ENCODE peak calls at places on chromosome X, in six cellular contexts. Q, T, U, Z, Y and E are unnamed samples.

GRCh38 chrX:103831803-103832544 is at the start of gene RAB9B:
- DNase-seq in Q (peak; percentile 89), T (no peak), U (peak; percentile 60), Z (peak; percentile 84), Y (peak; percentile 74), E (peak; percentile 88)

GRCh38 chrX:151742311-151742710 is 7.8 kb downstream of the CNGA2 start:
- DNase-seq in Q (no peak), T (peak; percentile 50), U (no peak), Z (no peak), Y (no peak), E (no peak)

GRCh38 chrX:14015294-14015693 is 14.4 kb downstream of the GEMIN8 start:
- DNase-seq in Q (no peak), T (no peak), U (no peak), Z (no peak), Y (no peak), E (no peak)

GRCh38 chrX:118164138-118164537 is 47.5 kb upstream of the KLHL13 start:
- DNase-seq in Q (no peak), T (no peak), U (no peak), Z (no peak), Y (no peak), E (no peak)

GRCh38 chrX:108270280-108270679 is 167.9 kb downstream of the COL4A6 start:
- DNase-seq in Q (no peak), T (no peak), U (no peak), Z (no peak), Y (no peak), E (no peak)

GRCh38 chrX:11770320-11770719 is 12.3 kb downstream of the MSL3 start:
- DNase-seq in Q (no peak), T (no peak), U (peak; percentile 26), Z (peak; percentile 41), Y (peak; percentile 69), E (no peak)

GRCh38 chrX:119573840-119574393 is 446 bp upstream of the UBE2A start:
- DNase-seq in Q (peak; percentile 75), T (peak; percentile 80), U (peak; percentile 36), Z (peak; percentile 20), Y (no peak), E (no peak)

GRCh38 chrX:46627700-46628405 is 54.3 kb downstream of the CHST7 start:
- DNase-seq in Q (no peak), T (no peak), U (no peak), Z (no peak), Y (no peak), E (no peak)

GRCh38 chrX:18160369-18160768 is 60.3 kb downstream of the BEND2 start:
- DNase-seq in Q (no peak), T (no peak), U (no peak), Z (no peak), Y (no peak), E (no peak)

GRCh38 chrX:69163936-69164741 is 1.1 kb downstream of the PJA1 start:
- DNase-seq in Q (no peak), T (peak; percentile 62), U (no peak), Z (peak; percentile 73), Y (peak; percentile 77), E (peak; percentile 77)

GRCh38 chrX:17361620-17362019 is 13.4 kb upstream of the NHS start:
- DNase-seq in Q (no peak), T (no peak), U (no peak), Z (no peak), Y (no peak), E (no peak)

GRCh38 chrX:109600114-109600710 is 24.8 kb downstream of the KCNE5 start:
- DNase-seq in Q (no peak), T (no peak), U (no peak), Z (no peak), Y (no peak), E (no peak)

GRCh38 chrX:107677501-107677901 is 49.2 kb downstream of the PRPS1 start:
- DNase-seq in Q (no peak), T (no peak), U (no peak), Z (no peak), Y (no peak), E (no peak)

GRCh38 chrX:11190745-11191510 is 79.8 kb downstream of the HCCS start:
- DNase-seq in Q (no peak), T (no peak), U (no peak), Z (no peak), Y (no peak), E (no peak)

GRCh38 chrX:65644621-65645287 is 22.7 kb upstream of the MSN start:
- DNase-seq in Q (peak; percentile 94), T (peak; percentile 90), U (peak; percentile 80), Z (no peak), Y (peak; percentile 34), E (no peak)

GRCh38 chrX:44843318-44843702 is 511 bp upstream of the DUSP21 start:
- DNase-seq in Q (no peak), T (no peak), U (no peak), Z (no peak), Y (no peak), E (no peak)

GRCh38 chrX:134932528-134933217 is 58.1 kb upstream of the SMIM10 start:
- DNase-seq in Q (no peak), T (no peak), U (no peak), Z (no peak), Y (no peak), E (no peak)

GRCh38 chrX:13432376-13432775 is 112.5 kb upstream of the ATXN3L start:
- DNase-seq in Q (peak; percentile 86), T (no peak), U (peak; percentile 35), Z (no peak), Y (no peak), E (no peak)

GRCh38 chrX:9183481-9183880 is 149.6 kb upstream of the FAM9B start:
- DNase-seq in Q (no peak), T (no peak), U (no peak), Z (no peak), Y (no peak), E (no peak)

GRCh38 chrX:103571726-103572125 is 13.6 kb upstream of the TCEAL4 start:
- DNase-seq in Q (no peak), T (no peak), U (no peak), Z (no peak), Y (no peak), E (no peak)

GRCh38 chrX:120238947-120239346 is 11.7 kb upstream of the ZBTB33 start:
- DNase-seq in Q (no peak), T (no peak), U (no peak), Z (no peak), Y (no peak), E (no peak)

GRCh38 chrX:107273795-107274194 is 67.4 kb downstream of the DNAAF6 start:
- DNase-seq in Q (no peak), T (no peak), U (no peak), Z (no peak), Y (no peak), E (no peak)

DNA sequence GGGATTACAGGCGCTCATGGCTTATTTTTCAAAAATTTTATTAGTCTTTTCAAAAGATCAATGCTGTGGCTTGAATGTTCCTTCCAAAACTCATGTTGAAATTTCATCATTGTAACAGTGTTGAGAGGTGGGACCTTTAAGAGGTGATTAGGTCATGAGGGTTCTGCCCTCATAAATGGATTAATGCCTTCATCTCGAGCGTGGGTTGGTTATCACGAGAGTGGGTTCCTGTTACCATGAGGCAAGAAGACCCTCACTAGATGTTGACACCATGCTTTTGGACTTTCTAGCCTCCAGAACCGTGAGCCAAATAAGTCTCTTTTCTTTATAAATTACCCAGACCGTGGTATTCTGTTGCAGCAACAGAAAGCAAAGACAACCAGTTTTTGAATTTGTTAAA is 30.4 kb downstream of the EIF2S3 start:
- DNase-seq in Q (no peak), T (no peak), U (no peak), Z (no peak), Y (no peak), E (no peak)
- TF ChIP-seq CTCF in Q (no peak), T (no peak), U (no peak), Z (no peak), Y (no peak), E (no peak)

DNA sequence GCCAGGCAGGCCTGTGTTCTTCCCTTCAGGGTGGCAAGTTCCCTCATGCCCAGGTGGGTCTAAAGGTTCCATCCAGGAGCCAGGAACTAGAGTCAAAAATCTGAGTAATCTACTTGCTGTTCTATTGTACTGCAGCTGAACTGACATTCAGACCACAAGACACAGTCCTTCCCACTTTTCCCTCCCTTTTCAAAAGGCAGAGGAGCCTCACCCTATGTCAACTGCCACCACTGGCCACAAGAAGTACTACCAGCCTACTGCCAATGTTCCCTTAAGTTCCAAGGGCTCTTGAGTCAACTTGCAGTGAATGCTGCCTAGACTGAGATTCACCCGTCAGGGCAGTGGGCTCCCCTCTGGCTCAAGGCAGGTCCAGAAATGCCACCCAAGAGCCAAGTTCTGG is 133.5 kb downstream of the FAM47B start:
- DNase-seq in Q (no peak), T (no peak), U (no peak), Z (no peak), Y (no peak), E (no peak)
- TF ChIP-seq CTCF in Q (no peak), T (no peak), U (no peak), Z (no peak), Y (no peak), E (no peak)

DNA sequence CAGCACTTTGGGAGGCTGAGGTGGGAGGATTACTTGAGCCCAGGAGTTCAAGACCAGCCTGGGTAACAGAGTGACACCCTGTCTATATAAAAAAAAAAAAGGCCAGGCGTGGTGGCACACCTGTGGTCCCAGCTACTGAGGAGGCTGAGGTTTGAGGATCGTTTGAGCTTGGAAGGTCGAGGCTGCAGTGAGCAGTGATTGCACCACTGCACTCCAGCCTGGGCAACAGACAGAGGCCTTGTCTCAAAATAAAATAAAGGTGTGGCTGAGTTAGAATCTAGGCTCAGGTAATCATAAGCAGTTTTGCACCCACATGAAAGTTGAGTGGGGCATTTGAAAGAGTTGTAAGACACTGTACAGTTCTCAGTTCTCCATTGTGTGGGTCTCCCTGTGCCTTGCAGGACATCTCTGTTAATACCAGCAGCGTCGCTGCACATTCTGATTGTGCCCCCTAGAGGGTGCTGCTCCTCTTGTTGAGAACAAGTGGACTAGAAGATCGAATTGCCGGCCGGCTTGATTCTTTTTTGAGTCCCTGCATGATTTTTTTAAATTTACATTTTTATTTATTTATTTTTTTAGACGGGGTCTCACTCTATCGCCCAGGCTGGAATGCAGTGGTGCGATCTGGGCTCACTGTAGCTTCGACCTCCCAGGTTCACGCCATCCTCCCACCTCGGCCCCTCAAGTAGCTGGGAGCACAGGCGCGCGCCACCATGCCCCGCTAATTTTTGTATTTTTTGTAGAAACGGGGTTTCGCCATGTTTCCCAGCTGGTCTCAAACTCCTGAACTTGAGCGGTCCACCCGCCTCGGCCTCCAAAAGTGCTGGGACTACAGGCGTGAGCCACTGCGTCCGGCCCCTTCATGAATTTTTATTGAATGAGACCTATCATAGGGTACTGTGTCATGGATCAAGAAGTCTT is 73.6 kb upstream of the RBMX start:
- DNase-seq in Q (peak; percentile 69), T (no peak), U (peak; percentile 41), Z (peak; percentile 43), Y (peak; percentile 81), E (no peak)
- TF ChIP-seq CTCF in Q (peak; percentile 16), T (peak; percentile 44), U (peak; percentile 54), Z (peak; percentile 66), Y (peak; percentile 57), E (peak; percentile 72)

GRCh38 chrX:47956016-47956415 is 47.8 kb downstream of the ZNF182 start:
- DNase-seq in Q (no peak), T (no peak), U (no peak), Z (no peak), Y (no peak), E (no peak)

GRCh38 chrX:47960400-47960799 is 43.4 kb downstream of the ZNF182 start:
- DNase-seq in Q (no peak), T (no peak), U (no peak), Z (no peak), Y (no peak), E (no peak)

GRCh38 chrX:47958943-47959342 is 44.8 kb downstream of the ZNF182 start:
- DNase-seq in Q (no peak), T (no peak), U (no peak), Z (peak; percentile 12), Y (peak; percentile 30), E (no peak)
- TF ChIP-seq CTCF in Q (no peak), T (no peak), U (no peak), Z (no peak), Y (peak; percentile 36), E (no peak)